ENCODE peak calls at places on chromosomes 3 and 15, in five cellular contexts. Y is sigmoid colon, A is IMR-90, T is cardiac muscle cell, V is hepatocyte. J is an unnamed sample. For H3K4me1, the result is how much of the 10 kb centered on the place peaks cover.

GRCh38 chr3:31979006-31979697 is 1.9 kb downstream of the OSBPL10 start:
- DNase-seq in Y (no peak), A (no peak), V (no peak), T (no peak), J (no peak)

GRCh38 chr3:122577409-122578028 is at the start of gene PARP15:
- DNase-seq in A (no peak), T (peak), V (no peak), Y (no peak), J (no peak)

GRCh38 chr15:90031231-90031791 is 30.2 kb downstream of the ZNF710 start:
- DNase-seq in V (no peak), A (peak), T (peak), Y (peak), J (peak)

GRCh38 chr3:9476935-9477334 is 76.7 kb downstream of the LHFPL4 start:
- DNase-seq in A (no peak), Y (no peak), V (no peak), T (no peak), J (no peak)

GRCh38 chr15:76576526-76577279 is 240.1 kb downstream of the ISL2 start:
- DNase-seq in T (peak), Y (peak), A (peak), V (peak), J (no peak)

GRCh38 chr3:13879946-13880810 is at the start of gene WNT7A:
- DNase-seq in T (peak), A (no peak), V (peak), Y (peak), J (peak)

GRCh38 chr3:154971341-154971740 is 108.8 kb upstream of the MME start:
- DNase-seq in Y (no peak), V (no peak), T (peak), A (peak), J (no peak)

GRCh38 chr15:80866936-80867335 is 87.8 kb downstream of the CEMIP start:
- DNase-seq in Y (no peak), V (no peak), A (no peak), T (no peak), J (no peak)

GRCh38 chr3:33942483-33943150 is 144.2 kb downstream of the PDCD6IP start:
- DNase-seq in T (no peak), A (peak), V (no peak), Y (no peak), J (peak)

GRCh38 chr3:187983484-187984124 is 170.4 kb upstream of the LPP start:
- DNase-seq in A (no peak), T (no peak), Y (no peak), V (no peak), J (no peak)

GRCh38 chr15:42955518-42955917 is 34.9 kb upstream of the TTBK2 start:
- DNase-seq in T (peak), Y (no peak), V (no peak), A (peak), J (peak)

GRCh38 chr15:52436971-52437370 is 91.7 kb downstream of the MYO5A start:
- DNase-seq in T (no peak), A (peak), Y (no peak), V (no peak), J (peak)

GRCh38 chr3:196073188-196073838 is 8.6 kb downstream of the TFRC start:
- DNase-seq in V (peak), Y (no peak), T (peak), A (peak), J (peak)

GRCh38 chr3:158455406-158455805 is 115.6 kb upstream of the MLF1 start:
- DNase-seq in A (no peak), T (no peak), V (no peak), Y (no peak), J (no peak)

GRCh38 chr15:26214290-26214689 is 351.2 kb upstream of the ATP10A start:
- DNase-seq in T (no peak), V (no peak), A (no peak), Y (no peak), J (no peak)

GRCh38 chr15:38670142-38671002 is 105.8 kb upstream of the RASGRP1 start:
- DNase-seq in V (no peak), Y (no peak), A (no peak), T (no peak), J (no peak)

GRCh38 chr15:74332611-74333010 is 34.8 kb downstream of the CYP11A1 start:
- DNase-seq in T (no peak), Y (no peak), A (no peak), V (no peak), J (no peak)

GRCh38 chr3:194667363-194667762 is 4.6 kb downstream of the LSG1 start:
- DNase-seq in V (no peak), Y (no peak), A (no peak), T (peak), J (no peak)

GRCh38 chr3:126014252-126014651 is 45.3 kb downstream of the ROPN1B start:
- DNase-seq in T (peak), Y (peak), A (peak), V (no peak), J (peak)

GRCh38 chr3:46422617-46423016 is 15.6 kb downstream of the CCRL2 start:
- DNase-seq in A (peak), V (peak), T (no peak), Y (no peak), J (peak)

GRCh38 chr15:33098082-33099058 is 96.1 kb downstream of the FMN1 start:
- DNase-seq in V (no peak), Y (no peak), A (peak), T (peak), J (peak)

GRCh38 chr15:59587085-59587826 is 24.3 kb upstream of the GCNT3 start:
- DNase-seq in T (no peak), V (peak), A (no peak), Y (no peak), J (peak)

GRCh38 chr15:69793783-69794451 is 303.8 kb downstream of the TLE3 start:
- DNase-seq in Y (no peak), V (no peak), T (no peak), A (no peak), J (no peak)

GRCh38 chr3:98027084-98027445 is 8.1 kb downstream of the GABRR3 start:
- DNase-seq in A (no peak), V (no peak), T (peak), Y (no peak), J (no peak)

GRCh38 chr3:28907616-28908015 is 373.3 kb upstream of the RBMS3 start:
- DNase-seq in Y (no peak), A (no peak), T (no peak), V (no peak), J (no peak)

GRCh38 chr3:179713643-179714090 is 60.8 kb downstream of the USP13 start:
- DNase-seq in V (no peak), Y (no peak), A (peak), T (no peak), J (no peak)

GRCh38 chr3:156626104-156626503 is 48.3 kb upstream of the TIPARP start:
- DNase-seq in Y (no peak), V (peak), T (no peak), A (no peak), J (peak)

GRCh38 chr15:88982304-88982945 is 69.2 kb upstream of the MFGE8 start:
- DNase-seq in Y (peak), T (peak), A (peak), V (peak), J (no peak)

GRCh38 chr15:34436126-34436955 is 1.3 kb downstream of the GOLGA8A start:
- DNase-seq in A (no peak), Y (no peak), T (no peak), V (no peak), J (peak)

GRCh38 chr15:74631935-74632560 is 16.4 kb downstream of the CLK3 start:
- DNase-seq in Y (no peak), T (peak), V (peak), A (peak), J (no peak)

GRCh38 chr3:128081226-128081625 is 29.0 kb downstream of the SEC61A1 start:
- DNase-seq in A (no peak), V (no peak), Y (peak), T (no peak), J (no peak)
- H3K4me1 ChIP-seq in A (under half), V (under half), Y (half or more), T (under half), J (under half)

GRCh38 chr15:97012986-97013385 is 682.5 kb downstream of the NR2F2 start:
- DNase-seq in A (no peak), T (no peak), V (no peak), Y (no peak), J (no peak)

GRCh38 chr15:97009036-97009555 is 678.6 kb downstream of the NR2F2 start:
- DNase-seq in T (no peak), V (no peak), A (no peak), Y (no peak), J (no peak)

GRCh38 chr15:97013491-97013890 is 683.0 kb downstream of the NR2F2 start:
- DNase-seq in T (no peak), Y (no peak), V (no peak), A (no peak), J (no peak)

GRCh38 chr15:97014001-97014400 is 683.5 kb downstream of the NR2F2 start:
- DNase-seq in A (no peak), V (no peak), T (no peak), Y (no peak), J (no peak)
- TF ChIP-seq CTCF in A (no peak), V (no peak), T (no peak), Y (no peak), J (no peak)

GRCh38 chr3:50272911-50273688 is 4.2 kb downstream of the SEMA3B start:
- DNase-seq in T (peak), A (peak), Y (peak), V (peak), J (no peak)
- H3K4me1 ChIP-seq in T (under half), A (under half), Y (under half), V (under half), J (under half)

DNA sequence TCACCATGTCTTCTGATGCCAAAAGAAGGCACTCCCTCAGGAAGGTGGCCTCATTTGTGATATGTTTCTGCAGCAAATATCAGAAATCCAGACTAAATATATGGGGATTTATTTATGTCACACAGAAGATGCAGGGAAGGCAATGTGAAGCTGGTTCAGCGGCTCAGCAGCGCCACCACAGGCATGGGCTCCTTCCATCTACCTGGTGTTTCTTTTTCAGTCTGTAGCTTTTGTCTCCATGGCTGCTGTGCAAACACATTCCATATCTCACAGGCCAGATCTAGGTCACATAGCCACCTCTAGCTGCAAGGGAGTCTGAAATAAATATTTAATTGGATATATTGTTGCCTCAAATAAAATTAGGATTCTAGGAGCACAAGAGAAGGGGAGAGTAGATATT is 502.1 kb upstream of the IL12A start:
- DNase-seq in Y (no peak), V (no peak), A (peak), T (peak), J (no peak)
- TF ChIP-seq CTCF in Y (no peak), V (no peak), A (no peak), T (peak), J (peak)

GRCh38 chr3:15636028-15636709 is 34.6 kb downstream of the BTD start:
- DNase-seq in A (peak), V (no peak), T (peak), Y (no peak), J (no peak)

GRCh38 chr3:15638891-15639262 is 37.3 kb downstream of the BTD start:
- DNase-seq in Y (no peak), A (no peak), V (no peak), T (no peak), J (no peak)

GRCh38 chr3:15634671-15635661 is 33.4 kb downstream of the BTD start:
- DNase-seq in Y (peak), A (peak), T (peak), V (peak), J (no peak)

GRCh38 chr3:15638193-15638890 is 36.8 kb downstream of the BTD start:
- DNase-seq in T (peak), Y (peak), A (peak), V (peak), J (no peak)

DNA sequence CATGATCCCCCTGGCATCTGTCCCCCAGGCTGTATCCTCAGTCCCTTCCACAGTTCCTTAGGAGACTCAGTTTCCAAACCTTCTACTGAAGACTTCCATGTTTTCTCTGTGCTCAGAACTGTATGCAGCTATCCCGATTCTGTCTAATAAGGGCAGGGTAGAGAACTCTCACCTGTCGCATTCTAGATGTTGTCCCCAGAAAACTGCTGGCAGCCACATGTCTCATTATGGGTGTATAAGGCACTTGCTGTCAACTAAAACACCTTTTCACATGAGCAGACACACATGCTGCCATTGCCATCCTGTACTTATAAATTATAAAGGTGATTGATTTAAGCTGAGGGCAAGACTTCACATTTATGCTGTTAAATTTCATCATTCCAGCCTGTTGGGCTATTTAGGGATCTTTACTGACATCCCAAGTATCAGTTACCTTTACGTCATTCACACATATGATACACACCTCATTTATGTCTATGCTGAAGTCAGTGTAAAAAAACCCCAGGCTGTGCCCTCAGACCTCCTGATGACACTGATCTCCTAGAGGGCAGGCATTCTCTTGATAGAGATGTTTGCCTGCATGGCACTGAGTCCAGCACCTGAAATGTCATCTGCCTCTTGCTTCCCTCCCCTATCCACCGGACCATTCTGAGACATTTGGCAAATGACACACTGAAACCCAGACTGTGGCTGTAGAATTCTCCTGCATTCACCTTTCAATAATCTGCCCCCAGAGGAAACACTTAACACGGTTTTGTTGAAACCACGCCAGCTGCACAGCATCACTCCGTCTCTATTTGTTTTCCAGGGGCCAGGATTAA is 35.8 kb downstream of the BTD start:
- DNase-seq in T (no peak), V (no peak), Y (no peak), A (no peak), J (no peak)
- H3K4me1 ChIP-seq in T (under half), V (under half), Y (half or more), A (under half), J (under half)

DNA sequence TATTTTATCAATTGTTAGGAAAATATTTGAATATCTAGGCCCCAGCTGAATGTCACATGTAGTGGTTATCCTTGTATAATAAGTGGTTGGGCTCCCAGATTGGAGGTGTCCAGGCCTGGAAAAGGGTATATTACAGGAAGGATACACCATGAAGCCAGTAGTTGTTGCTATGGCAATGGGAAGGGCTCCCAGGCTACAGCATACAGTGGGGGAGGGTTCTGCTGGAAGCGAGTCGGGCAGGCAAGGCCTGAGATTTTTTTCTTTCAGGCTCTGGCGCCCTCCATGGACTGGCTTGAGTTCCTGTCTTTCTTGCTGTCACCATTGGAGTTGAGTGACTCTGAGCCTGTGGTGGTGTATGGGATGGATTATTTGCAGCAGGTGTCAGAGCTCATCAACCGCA is 8.9 kb downstream of the ECE2 start:
- DNase-seq in A (peak), V (peak), Y (no peak), T (peak), J (peak)
- TF ChIP-seq CTCF in A (peak), V (peak), Y (no peak), T (peak), J (peak)

DNA sequence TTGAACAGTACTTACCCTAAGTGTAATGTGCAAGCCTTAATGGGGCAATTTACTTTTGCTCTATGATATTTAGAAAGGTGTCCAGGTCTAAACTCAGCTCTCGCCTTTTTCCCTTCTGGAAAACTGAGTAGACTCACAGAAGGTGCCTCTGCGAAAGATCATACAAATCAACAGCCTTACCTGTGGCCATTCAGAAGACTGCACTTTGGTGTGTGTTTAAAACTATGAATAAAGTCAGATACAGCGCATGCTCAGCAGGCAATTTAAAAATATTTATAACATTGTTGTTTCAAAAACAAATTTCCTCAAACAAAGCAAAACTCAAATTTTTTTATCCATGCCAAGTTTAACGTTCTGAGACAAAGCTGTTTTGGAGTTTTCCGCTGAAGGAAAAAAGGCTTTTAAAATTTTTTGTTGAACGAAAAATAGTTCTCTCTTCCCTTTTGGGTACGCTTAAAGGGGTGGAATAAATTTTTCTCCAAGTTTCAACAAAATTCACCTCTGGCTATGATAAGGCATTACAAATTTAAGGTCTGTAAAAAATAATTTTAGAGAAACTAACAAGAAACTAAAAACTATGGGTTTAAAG is 156.3 kb downstream of the TIGIT start:
- DNase-seq in Y (no peak), T (no peak), V (no peak), A (no peak), J (peak)
- H3K4me1 ChIP-seq in Y (under half), T (half or more), V (under half), A (under half), J (under half)

GRCh38 chr15:91099616-91100560 is at the start of gene SV2B:
- DNase-seq in V (peak), T (peak), Y (no peak), A (peak), J (peak)
- TF ChIP-seq CTCF in V (peak), T (peak), Y (no peak), A (peak), J (no peak)

GRCh38 chr3:128487538-128487812 is 5.5 kb downstream of the GATA2 start:
- DNase-seq in T (no peak), A (no peak), Y (no peak), V (no peak), J (no peak)
- H3K4me1 ChIP-seq in T (under half), A (under half), Y (half or more), V (half or more), J (under half)

GRCh38 chr3:49563040-49563578 is 8.8 kb downstream of the BSN start:
- DNase-seq in Y (no peak), V (no peak), A (no peak), T (no peak), J (no peak)

GRCh38 chr3:49568965-49569364 is 14.7 kb downstream of the BSN start:
- DNase-seq in Y (no peak), T (no peak), A (no peak), V (no peak), J (no peak)

GRCh38 chr3:49563766-49564165 is 9.5 kb downstream of the BSN start:
- DNase-seq in A (no peak), T (no peak), Y (no peak), V (no peak), J (no peak)

GRCh38 chr3:49567406-49567805 is 13.1 kb downstream of the BSN start:
- DNase-seq in T (no peak), Y (no peak), V (no peak), A (no peak), J (peak)

GRCh38 chr3:49566312-49566711 is 12.0 kb downstream of the BSN start:
- DNase-seq in T (no peak), A (no peak), Y (no peak), V (no peak), J (no peak)
- TF ChIP-seq CTCF in T (peak), A (peak), Y (no peak), V (no peak), J (peak)